ENCODE peak calls at places on chromosomes 3 and 15, in four cellular contexts. L is CD8-positive, alpha-beta T cell; E is heart right ventricle; J is MM.1S. W is an unnamed sample. For H3K4me1, the result is how much of the 10 kb centered on the place peaks cover.

GRCh38 chr3:188294113-188294512 is 140.2 kb downstream of the LPP start:
- DNase-seq in E (no peak), L (no peak), J (no peak), W (no peak)

GRCh38 chr3:188111002-188111584 is 42.9 kb upstream of the LPP start:
- DNase-seq in J (no peak), E (peak), L (no peak), W (no peak)

GRCh38 chr15:66172339-66172980 is 81.1 kb downstream of the MEGF11 start:
- DNase-seq in L (no peak), E (no peak), J (no peak), W (no peak)

GRCh38 chr3:127406309-127407025 is 118.6 kb upstream of the PRR20G start:
- DNase-seq in J (peak), E (peak), L (no peak), W (peak)

GRCh38 chr15:77001351-77001750 is 6.4 kb downstream of the PSTPIP1 start:
- DNase-seq in J (no peak), E (no peak), L (no peak), W (no peak)

GRCh38 chr15:69074011-69074842 is 59.7 kb downstream of the NOX5 start:
- DNase-seq in L (no peak), E (peak), J (no peak), W (no peak)

GRCh38 chr3:99526927-99527326 is 111.5 kb upstream of the COL8A1 start:
- DNase-seq in L (no peak), E (no peak), J (no peak), W (no peak)

GRCh38 chr15:60612400-60613048 is 133.6 kb upstream of the ICE2 start:
- DNase-seq in L (no peak), J (no peak), E (no peak), W (no peak)

GRCh38 chr3:186986811-186987210 is 56.5 kb downstream of the ST6GAL1 start:
- DNase-seq in E (no peak), L (no peak), J (no peak), W (no peak)

GRCh38 chr3:182451871-182452270 is 341.4 kb upstream of the ATP11B start:
- DNase-seq in J (no peak), E (no peak), L (no peak), W (no peak)

GRCh38 chr15:76208786-76209424 is 102.4 kb downstream of the ETFA start:
- DNase-seq in L (no peak), E (no peak), J (no peak), W (no peak)

GRCh38 chr15:42577514-42578031 is 2.2 kb downstream of the STARD9 start:
- DNase-seq in E (no peak), L (no peak), J (peak), W (no peak)

GRCh38 chr15:29558261-29558660 is 264.0 kb downstream of the TJP1 start:
- DNase-seq in E (no peak), J (no peak), L (no peak), W (no peak)

GRCh38 chr3:141273700-141274410 is 42.2 kb downstream of the PXYLP1 start:
- DNase-seq in L (no peak), J (no peak), E (no peak), W (no peak)

GRCh38 chr3:143480306-143480852 is 360.8 kb downstream of the CHST2 start:
- DNase-seq in L (no peak), E (no peak), J (no peak), W (no peak)

GRCh38 chr3:125003369-125003853 is 52.4 kb downstream of the HEG1 start:
- DNase-seq in E (peak), L (no peak), J (no peak), W (no peak)

GRCh38 chr3:147613710-147614109 is 204.5 kb downstream of the ZIC1 start:
- DNase-seq in L (no peak), J (peak), E (no peak), W (no peak)

GRCh38 chr3:129576514-129577345 is 29.7 kb downstream of the PLXND1 start:
- DNase-seq in E (no peak), L (peak), J (peak), W (peak)

GRCh38 chr3:150357140-150357539 is 51.0 kb upstream of the TSC22D2 start:
- DNase-seq in L (no peak), E (no peak), J (no peak), W (no peak)

GRCh38 chr15:62254137-62254934 is 89.3 kb upstream of the C2CD4B start:
- DNase-seq in J (peak), L (peak), E (peak), W (peak)

DNA sequence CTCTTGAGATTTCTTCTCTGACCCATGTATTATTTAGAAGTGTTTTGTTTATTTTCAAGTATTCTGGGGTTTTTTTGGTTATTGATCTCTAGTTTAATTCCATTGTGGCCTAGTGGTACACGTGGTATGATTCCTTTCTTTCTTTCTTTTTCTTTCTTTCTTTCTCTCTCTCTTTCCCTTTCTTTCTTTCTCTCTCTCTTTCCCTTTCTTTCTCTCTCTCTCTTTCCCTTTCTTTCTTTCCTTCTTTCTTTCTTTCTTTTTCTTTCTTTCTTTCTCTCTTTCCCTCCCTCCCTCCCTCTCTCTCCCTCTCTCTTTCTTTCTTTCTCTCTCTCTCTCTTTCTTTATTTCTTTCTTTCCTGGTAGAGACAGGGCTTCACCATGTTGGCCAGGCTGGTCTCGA is 85.7 kb upstream of the UBE2E1 start:
- DNase-seq in L (no peak), E (no peak), J (no peak), W (no peak)
- H3K4me1 ChIP-seq in L (under half), E (under half), J (under half), W (under half)

GRCh38 chr3:52795298-52795900 is 803 bp downstream of the ITIH3 start:
- DNase-seq in L (no peak), J (no peak), E (no peak), W (no peak)

GRCh38 chr3:52792961-52793695 is 1.5 kb upstream of the ITIH3 start:
- DNase-seq in J (no peak), L (no peak), E (no peak), W (no peak)

GRCh38 chr3:52794612-52795099 is at the start of gene ITIH3:
- DNase-seq in L (no peak), J (no peak), E (no peak), W (no peak)

GRCh38 chr3:52792413-52792812 is 2.2 kb upstream of the ITIH3 start:
- DNase-seq in J (no peak), L (no peak), E (no peak), W (no peak)

DNA sequence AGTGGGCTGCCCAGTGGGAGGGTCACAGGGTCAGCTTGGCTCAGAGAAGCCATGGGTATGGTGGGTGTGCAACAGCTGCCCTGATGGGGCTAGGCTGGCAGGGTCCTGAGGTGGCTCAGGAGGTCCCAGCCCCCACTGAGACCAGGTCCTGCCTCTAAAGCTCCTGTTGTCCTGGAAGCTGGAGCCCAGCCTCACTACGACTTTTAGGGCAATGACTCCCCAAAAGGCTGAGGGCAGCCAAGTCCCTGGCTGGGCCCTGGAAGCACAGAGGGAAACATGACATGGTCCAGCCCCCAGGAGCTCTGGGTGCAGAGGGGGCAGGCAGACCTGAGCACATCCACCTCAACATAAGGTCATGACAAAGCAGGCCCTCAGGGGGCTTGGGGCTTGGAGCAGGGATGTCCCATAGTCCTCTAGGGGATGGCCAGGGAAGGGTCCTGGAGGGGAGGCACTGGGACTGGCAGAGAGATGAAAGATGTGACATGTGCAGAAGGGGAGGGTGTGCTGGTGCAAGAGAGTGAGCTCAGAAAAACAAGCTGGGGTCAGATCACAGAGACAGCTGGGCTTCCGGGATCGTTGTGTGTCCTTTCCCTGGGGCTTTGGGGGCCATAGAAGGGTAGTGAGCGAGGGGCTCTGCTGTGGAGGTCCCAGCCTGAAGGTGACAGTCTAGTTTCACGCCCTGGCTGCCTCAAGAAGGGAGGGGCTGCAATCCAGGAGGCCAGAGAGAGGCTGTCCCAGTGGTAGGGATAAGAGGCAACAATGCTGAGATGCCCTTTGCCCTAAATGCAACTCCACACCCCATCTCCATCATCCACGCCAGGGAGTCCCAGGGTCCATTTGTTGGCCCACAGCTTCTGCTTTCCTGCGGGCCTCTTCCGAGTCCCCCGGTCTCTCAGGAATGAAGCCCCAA is 639 bp upstream of the ITIH3 start:
- DNase-seq in E (no peak), L (no peak), J (no peak), W (no peak)
- H3K4me1 ChIP-seq in E (under half), L (under half), J (under half), W (under half)

DNA sequence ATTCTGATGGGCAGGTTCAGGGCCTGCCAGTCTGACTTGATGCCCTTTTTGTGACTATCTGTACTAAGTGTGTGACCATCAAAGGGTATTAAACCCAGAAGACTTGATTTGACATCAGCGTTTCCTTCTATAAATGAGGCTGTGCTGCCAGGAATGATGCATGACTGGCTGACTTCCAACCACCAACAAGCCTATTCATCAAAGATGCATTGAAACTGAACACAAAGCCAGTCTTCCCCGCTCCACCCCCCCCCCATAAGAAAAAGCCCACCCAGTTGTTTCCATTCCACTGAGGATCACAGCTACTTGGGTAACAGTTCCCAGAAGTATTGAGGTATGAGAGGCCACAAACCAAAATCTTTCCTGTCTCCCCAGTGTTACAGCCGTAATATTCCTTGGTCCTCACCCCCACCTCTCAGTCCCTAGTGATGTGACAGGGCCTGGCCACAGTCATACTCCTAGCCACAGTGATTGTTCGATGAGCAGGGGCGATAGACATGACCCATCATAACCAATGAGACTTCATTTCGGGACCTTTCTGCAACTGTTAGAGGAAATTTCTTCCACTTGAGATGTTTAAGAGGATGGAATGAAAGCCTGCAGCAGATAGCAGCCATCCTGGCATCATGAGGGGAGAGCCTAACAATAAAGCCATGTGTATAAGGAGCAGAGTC is 22.6 kb downstream of the SH3BP5 start:
- DNase-seq in L (no peak), J (no peak), E (no peak), W (no peak)
- H3K4me1 ChIP-seq in L (under half), J (under half), E (under half), W (under half)

DNA sequence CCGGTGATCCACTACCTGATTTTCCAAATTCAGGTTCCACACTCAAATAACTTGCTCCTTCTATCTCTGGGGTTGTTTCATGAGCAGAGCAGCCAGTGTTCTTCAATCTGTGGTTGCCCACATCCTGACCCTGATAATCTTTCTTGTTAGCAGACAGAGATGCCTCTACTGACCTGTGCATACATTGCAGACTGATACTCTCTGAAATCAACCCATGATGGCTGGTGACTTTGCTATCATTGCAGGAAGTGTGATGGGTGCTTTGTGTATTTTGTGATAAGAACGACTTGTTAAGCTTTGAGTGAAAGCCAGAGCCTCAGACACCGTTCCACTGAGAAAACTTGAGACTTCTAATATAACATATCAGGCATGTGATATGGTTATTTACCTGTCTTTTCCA is 39.9 kb downstream of the GATM start:
- DNase-seq in E (no peak), L (no peak), J (no peak), W (peak)
- H3K4me1 ChIP-seq in E (under half), L (under half), J (under half), W (under half)

GRCh38 chr3:191361456-191361855 is 31.1 kb upstream of the UTS2B start:
- DNase-seq in J (no peak), E (no peak), L (no peak), W (no peak)

GRCh38 chr3:191360620-191361019 is 30.3 kb upstream of the UTS2B start:
- DNase-seq in E (no peak), J (no peak), L (no peak), W (no peak)

GRCh38 chr3:191362036-191362435 is 31.7 kb upstream of the UTS2B start:
- DNase-seq in J (no peak), E (no peak), L (no peak), W (no peak)

GRCh38 chr3:191363221-191363620 is 32.9 kb upstream of the UTS2B start:
- DNase-seq in E (no peak), L (no peak), J (no peak), W (no peak)

GRCh38 chr3:191362524-191363090 is 32.3 kb upstream of the UTS2B start:
- DNase-seq in E (no peak), J (no peak), L (no peak), W (no peak)
- H3K4me1 ChIP-seq in E (under half), J (under half), L (under half), W (under half)

DNA sequence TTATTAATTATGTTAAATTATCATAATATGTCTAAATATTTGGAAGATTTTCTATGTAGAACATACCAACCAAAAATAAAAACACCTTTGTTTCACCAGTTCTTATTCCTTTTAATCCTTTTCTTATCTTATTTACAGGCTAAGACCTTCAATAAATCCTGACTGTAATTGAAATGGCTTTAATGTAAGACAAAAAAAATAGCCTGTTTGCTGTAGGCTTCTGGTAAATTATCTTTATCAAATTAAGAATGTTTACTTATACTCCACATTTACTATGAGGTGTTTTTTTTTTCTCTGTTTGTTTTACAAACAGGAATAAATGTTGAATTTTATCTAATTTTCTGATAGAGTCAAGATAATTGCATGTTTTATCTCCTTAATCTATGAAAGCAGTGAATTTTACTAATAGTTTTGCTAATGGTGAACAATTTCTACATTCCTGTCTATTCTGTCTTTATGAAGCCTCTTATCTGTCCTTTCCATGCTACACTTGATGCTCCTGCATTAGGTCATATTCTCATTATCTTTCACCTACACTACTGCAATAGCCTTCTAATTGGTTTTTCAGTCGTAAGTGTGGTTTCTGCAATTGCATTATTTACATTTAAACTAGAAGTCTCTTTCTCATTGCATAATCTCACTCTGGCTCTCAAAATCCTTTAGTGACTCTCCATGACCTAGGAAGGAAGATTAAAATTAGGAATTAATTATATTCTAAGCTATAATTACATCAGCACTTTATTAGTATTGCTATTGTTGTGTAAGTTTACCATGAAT is 686.7 kb downstream of the IGSF11 start:
- DNase-seq in E (no peak), L (no peak), J (no peak), W (no peak)
- H3K4me1 ChIP-seq in E (under half), L (under half), J (under half), W (under half)

GRCh38 chr3:172213765-172214358 is 174.5 kb downstream of the FNDC3B start:
- DNase-seq in E (no peak), J (no peak), L (no peak), W (no peak)
- H3K4me1 ChIP-seq in E (half or more), J (under half), L (under half), W (under half)